ENCODE peak calls at places on chromosomes 6 and 20, in ten cellular contexts. L is breast epithelium, X is GM12892, M is transverse colon, K is esophagus muscularis mucosa, T is HepG2, N is HCT116, B is prostate gland, V is stomach, W is sigmoid colon. F is an unnamed sample.

GRCh38 chr6:142087950-142088857 is 44.5 kb upstream of the GJE1 start:
- DNase-seq in L (no peak), T (no peak), X (no peak), B (no peak), W (no peak), K (no peak), M (no peak), N (no peak), V (no peak), F (no peak)

GRCh38 chr6:146289816-146290588 is 253.6 kb upstream of the RAB32 start:
- DNase-seq in V (no peak), K (no peak), T (no peak), L (no peak), B (no peak), X (no peak), W (no peak), M (no peak), N (no peak), F (no peak)

GRCh38 chr6:146767632-146768031 is 168.9 kb downstream of the ADGB start:
- DNase-seq in T (no peak), L (no peak), V (no peak), X (no peak), W (no peak), M (no peak), B (no peak), K (no peak), N (no peak), F (no peak)

GRCh38 chr6:37630281-37630799 is 67.3 kb downstream of the MDGA1 start:
- DNase-seq in M (no peak), X (no peak), W (peak; percentile 59), N (peak; percentile 94), V (peak; percentile 57), K (no peak), T (peak; percentile 13), L (peak; percentile 24), B (no peak), F (no peak)

GRCh38 chr6:26020983-26021349 is 58.4 kb downstream of the TRIM38 start:
- DNase-seq in M (peak; percentile 67), T (no peak), B (peak; percentile 45), V (peak; percentile 64), K (no peak), L (peak; percentile 60), W (peak; percentile 84), X (no peak), N (peak; percentile 72), F (no peak)

GRCh38 chr6:110485461-110485860 is 9.0 kb upstream of the SLC22A16 start:
- DNase-seq in B (no peak), K (peak; percentile 53), N (no peak), M (no peak), T (no peak), L (no peak), V (no peak), X (no peak), W (no peak), F (no peak)

GRCh38 chr6:148524509-148524908 is 181.9 kb downstream of the SASH1 start:
- DNase-seq in V (no peak), L (no peak), X (no peak), T (no peak), N (no peak), B (no peak), W (no peak), K (no peak), M (no peak), F (no peak)

GRCh38 chr20:8156603-8157079 is 24.6 kb downstream of the PLCB1 start:
- DNase-seq in N (peak; percentile 31), M (no peak), B (no peak), V (no peak), L (no peak), X (no peak), K (no peak), W (no peak), T (peak; percentile 90), F (no peak)

GRCh38 chr6:106520711-106521367 is 108.5 kb downstream of the RTN4IP1 start:
- DNase-seq in B (no peak), L (no peak), X (no peak), M (peak; percentile 61), W (no peak), V (peak; percentile 50), K (no peak), T (no peak), N (no peak), F (no peak)

GRCh38 chr6:106517699-106518098 is 111.6 kb downstream of the RTN4IP1 start:
- DNase-seq in B (no peak), T (no peak), L (no peak), M (no peak), K (no peak), V (no peak), X (no peak), N (no peak), W (no peak), F (no peak)

GRCh38 chr6:106518748-106519147 is 110.5 kb downstream of the RTN4IP1 start:
- DNase-seq in N (no peak), M (no peak), W (no peak), B (no peak), V (no peak), T (no peak), X (no peak), K (no peak), L (no peak), F (no peak)

GRCh38 chr6:106522557-106522956 is 106.7 kb downstream of the RTN4IP1 start:
- DNase-seq in X (no peak), W (no peak), L (no peak), N (no peak), T (no peak), M (no peak), K (no peak), V (no peak), B (no peak), F (no peak)

GRCh38 chr6:106519460-106520394 is 109.6 kb downstream of the RTN4IP1 start:
- DNase-seq in B (peak; percentile 33), T (no peak), W (peak; percentile 72), L (no peak), V (peak; percentile 50), N (peak; percentile 42), M (peak; percentile 66), X (no peak), K (no peak), F (no peak)
- TF ChIP-seq POLR2AphosphoS5 in B (no peak), T (no peak), W (no peak), L (no peak), V (peak; percentile 34), N (no peak), M (no peak), X (peak; percentile 74), K (no peak), F (peak; percentile 64)

DNA sequence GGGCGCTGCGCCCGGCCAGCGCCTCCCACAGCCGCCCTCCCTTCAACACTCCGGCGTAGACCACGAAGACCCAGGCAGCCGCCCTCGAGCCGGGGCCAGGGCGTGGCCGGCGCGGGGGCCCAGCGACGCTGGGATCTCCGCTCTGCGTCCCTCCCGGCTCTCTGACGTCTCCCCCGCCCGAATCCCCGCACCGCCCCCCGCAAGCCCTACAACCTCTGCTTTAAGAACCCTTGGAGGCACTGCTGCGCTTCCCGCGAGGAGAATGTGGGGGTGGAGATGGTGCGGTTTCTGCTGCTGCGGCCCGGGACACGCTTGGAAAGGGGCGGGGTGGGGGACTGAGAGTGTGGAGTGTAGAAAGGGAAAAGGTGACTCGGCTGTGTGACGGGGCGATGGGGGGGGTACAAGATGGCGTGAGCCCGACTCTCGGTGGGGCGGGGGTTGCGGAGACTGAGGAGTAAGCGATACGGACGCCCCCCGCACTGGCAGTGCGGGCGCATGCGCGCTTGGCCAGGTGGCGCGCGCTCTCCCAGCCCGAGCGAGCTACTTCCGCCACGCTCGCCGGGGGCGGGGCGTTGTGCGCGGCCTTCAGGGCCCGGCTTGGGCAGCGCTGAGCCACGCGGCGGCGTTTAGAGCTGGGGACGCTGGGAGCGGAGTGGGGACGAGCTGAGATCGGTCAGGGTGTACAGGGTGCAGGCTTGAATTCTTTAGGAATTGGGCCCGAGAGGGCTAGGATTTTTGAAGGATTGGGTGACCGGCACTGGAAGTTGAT is at the start of gene SUPT3H:
- DNase-seq in N (peak; percentile 83), W (peak; percentile 96), K (peak; percentile 95), M (peak; percentile 93), X (peak; percentile 59), B (peak; percentile 86), T (peak; percentile 95), L (peak; percentile 85), V (peak; percentile 91), F (peak; percentile 75)
- TF ChIP-seq POLR2A in N (peak; percentile 90), W (peak; percentile 61), K (peak; percentile 47), M (peak; percentile 78), X (peak; percentile 78), B (peak; percentile 67), T (peak; percentile 97), L (peak; percentile 54), V (no peak), F (peak; percentile 96)

GRCh38 chr20:48816282-48816860 is 11.4 kb downstream of the PREX1 start:
- DNase-seq in X (no peak), L (no peak), W (no peak), K (no peak), B (no peak), T (no peak), N (no peak), M (no peak), V (no peak), F (no peak)

GRCh38 chr20:48819089-48819488 is 8.7 kb downstream of the PREX1 start:
- DNase-seq in M (no peak), T (no peak), B (no peak), L (no peak), K (no peak), V (no peak), X (no peak), N (no peak), W (no peak), F (no peak)

GRCh38 chr20:48818031-48818370 is 9.8 kb downstream of the PREX1 start:
- DNase-seq in M (no peak), X (no peak), L (no peak), T (no peak), W (no peak), K (no peak), B (no peak), V (no peak), N (no peak), F (no peak)

GRCh38 chr20:48818481-48818987 is 9.3 kb downstream of the PREX1 start:
- DNase-seq in T (no peak), L (no peak), W (no peak), N (no peak), V (no peak), K (no peak), B (no peak), X (peak; percentile 53), M (peak; percentile 26), F (peak; percentile 32)

DNA sequence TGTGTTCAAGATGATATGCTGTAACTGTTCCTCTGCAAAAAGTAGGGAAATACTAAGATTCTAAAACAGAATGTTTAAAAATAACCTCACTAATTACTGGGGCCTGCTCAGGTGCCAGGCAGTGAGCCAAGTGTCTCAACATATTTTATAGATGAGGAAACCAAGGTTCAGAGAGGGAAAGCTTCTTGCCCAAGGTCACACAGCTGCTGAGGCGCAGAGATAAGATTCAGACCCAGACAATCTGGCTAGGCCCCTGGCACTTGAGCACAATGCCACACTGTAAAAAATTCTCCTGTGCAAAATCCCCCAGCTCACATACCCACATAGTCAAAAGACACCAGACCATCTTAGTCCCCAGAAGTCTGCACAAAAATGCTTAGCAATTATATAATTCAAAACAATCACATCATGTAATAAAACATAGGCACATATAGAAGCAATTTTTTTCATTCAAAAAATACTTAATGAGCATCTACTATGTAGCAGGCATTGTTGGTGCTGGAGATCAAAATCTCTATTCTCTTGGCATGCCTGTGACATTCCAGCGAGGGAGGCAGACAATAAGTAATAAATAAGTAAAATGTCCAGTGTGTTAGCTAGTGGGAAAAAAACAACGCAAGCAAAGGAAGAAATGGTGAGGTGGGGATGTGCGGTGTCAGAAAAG is 10.3 kb downstream of the PREX1 start:
- DNase-seq in L (no peak), M (no peak), N (no peak), T (no peak), X (no peak), K (no peak), V (no peak), W (no peak), B (no peak), F (no peak)
- TF ChIP-seq POLR2AphosphoS5 in L (no peak), M (no peak), N (no peak), T (no peak), X (no peak), K (no peak), V (no peak), W (no peak), B (no peak), F (peak; percentile 0)

GRCh38 chr6:151340206-151340978 is 51.0 kb downstream of the ZBTB2 start:
- DNase-seq in W (no peak), V (no peak), K (no peak), X (no peak), N (no peak), M (no peak), B (no peak), T (no peak), L (no peak), F (no peak)
- TF ChIP-seq POLR2A in W (no peak), V (no peak), K (no peak), X (no peak), N (no peak), M (no peak), B (no peak), T (no peak), L (no peak), F (no peak)

F was measured in GM12891.